ENCODE peak calls at places on chromosome 1, in seven cellular contexts. M, G, E, N, T, V and X are unnamed samples.
A peak's percentile ranks its signal among the peaks of the same experiment; 100 is the strongest.

GRCh38 chr1:24393892-24394291 is 19.7 kb downstream of the STPG1 start:
- DNase-seq in M (no peak), G (no peak), E (no peak), N (no peak), T (no peak), V (no peak), X (peak; percentile 81)

GRCh38 chr1:154129392-154129970 is 25.4 kb downstream of the NUP210L start:
- DNase-seq in M (no peak), G (no peak), E (no peak), N (no peak), T (no peak), V (no peak), X (no peak)

GRCh38 chr1:176656257-176656995 is 193.5 kb downstream of the PAPPA2 start:
- DNase-seq in M (no peak), G (no peak), E (no peak), N (no peak), T (no peak), V (no peak), X (peak; percentile 78)

GRCh38 chr1:54326577-54327385 is 79.4 kb downstream of the SSBP3 start:
- DNase-seq in M (no peak), G (no peak), E (no peak), N (no peak), T (no peak), V (no peak), X (no peak)

GRCh38 chr1:210232524-210233215 is at the start of gene SERTAD4:
- DNase-seq in M (peak; percentile 65), G (no peak), E (no peak), N (peak; percentile 31), T (peak; percentile 35), V (peak; percentile 75), X (peak; percentile 47)

GRCh38 chr1:26828352-26829093 is 2.0 kb downstream of the ZDHHC18 start:
- DNase-seq in M (no peak), G (no peak), E (peak; percentile 41), N (no peak), T (no peak), V (peak; percentile 42), X (no peak)

GRCh38 chr1:229088711-229089110 is 182.2 kb upstream of the RAB4A start:
- DNase-seq in M (no peak), G (no peak), E (no peak), N (no peak), T (no peak), V (no peak), X (no peak)

GRCh38 chr1:38064232-38064903 is 17.8 kb upstream of the POU3F1 start:
- DNase-seq in M (no peak), G (no peak), E (no peak), N (no peak), T (no peak), V (no peak), X (peak; percentile 60)

GRCh38 chr1:209755926-209756607 is at the start of gene TRAF3IP3:
- DNase-seq in M (peak; percentile 41), G (peak; percentile 65), E (peak; percentile 70), N (no peak), T (peak; percentile 76), V (no peak), X (no peak)

GRCh38 chr1:19011832-19012231 is 55.4 kb upstream of the IFFO2 start:
- DNase-seq in M (no peak), G (no peak), E (no peak), N (no peak), T (no peak), V (no peak), X (no peak)

GRCh38 chr1:224149733-224150132 is 33.3 kb upstream of the DEGS1 start:
- DNase-seq in M (no peak), G (no peak), E (no peak), N (no peak), T (no peak), V (no peak), X (no peak)

GRCh38 chr1:100404816-100405215 is 52.5 kb downstream of the CDC14A start:
- DNase-seq in M (no peak), G (no peak), E (no peak), N (no peak), T (no peak), V (no peak), X (no peak)

GRCh38 chr1:101264699-101265098 is 27.9 kb downstream of the S1PR1 start:
- DNase-seq in M (no peak), G (no peak), E (no peak), N (no peak), T (no peak), V (no peak), X (no peak)

GRCh38 chr1:89842547-89843278 is 21.9 kb downstream of the LRRC8D start:
- DNase-seq in M (no peak), G (no peak), E (no peak), N (no peak), T (peak; percentile 49), V (peak; percentile 38), X (no peak)